ENCODE peak calls at places on chromosomes 16 and 17, in five cellular contexts. S, M, T, J and Z are unnamed samples.

GRCh38 chr17:17641621-17642409 is 39.4 kb upstream of the RAI1 start:
- DNase-seq in J (peak; percentile 91), M (peak; percentile 73), S (no peak), T (peak; percentile 69), Z (peak; percentile 78)

GRCh38 chr17:64638552-64639198 is 23.4 kb downstream of the SMURF2 start:
- DNase-seq in T (no peak), J (peak; percentile 36), S (no peak), M (no peak), Z (peak; percentile 68)

GRCh38 chr16:88530051-88530857 is 39.9 kb upstream of the ZC3H18 start:
- DNase-seq in M (no peak), J (no peak), S (peak; percentile 73), T (no peak), Z (no peak)

GRCh38 chr16:68005786-68006286 is 6.6 kb upstream of the DPEP2 start:
- DNase-seq in M (peak; percentile 43), S (no peak), T (no peak), J (peak; percentile 8), Z (no peak)

GRCh38 chr17:57441270-57441600 is 184.9 kb downstream of the MSI2 start:
- DNase-seq in S (no peak), M (no peak), T (no peak), J (no peak), Z (no peak)

GRCh38 chr16:86573646-86574508 is 4.5 kb upstream of the FOXL1 start:
- DNase-seq in T (no peak), M (no peak), J (no peak), S (no peak), Z (no peak)

GRCh38 chr17:77376795-77377751 is 236.3 kb downstream of the SEC14L1 start:
- DNase-seq in S (no peak), J (peak; percentile 53), T (peak; percentile 58), M (no peak), Z (no peak)

GRCh38 chr17:9862949-9863348 is 37.2 kb downstream of the GLP2R start:
- DNase-seq in J (no peak), S (no peak), M (no peak), T (no peak), Z (no peak)

GRCh38 chr16:62077998-62078397 is 41.8 kb upstream of the CDH8 start:
- DNase-seq in M (peak; percentile 10), S (no peak), T (no peak), J (no peak), Z (peak; percentile 4)

GRCh38 chr16:19766988-19767387 is 48.9 kb downstream of the IQCK start:
- DNase-seq in M (no peak), T (no peak), J (no peak), S (no peak), Z (no peak)

GRCh38 chr17:29589524-29590260 is at the start of gene GIT1:
- DNase-seq in J (peak; percentile 96), T (peak; percentile 89), M (peak; percentile 89), S (peak; percentile 97), Z (peak; percentile 96)

GRCh38 chr16:69276143-69277115 is 34.7 kb upstream of the VPS4A start:
- DNase-seq in S (no peak), T (peak; percentile 58), M (no peak), J (peak; percentile 98), Z (peak; percentile 99)

GRCh38 chr17:41334899-41335298 is 15.7 kb downstream of the KRT33A start:
- DNase-seq in J (no peak), T (no peak), S (no peak), M (no peak), Z (no peak)

GRCh38 chr16:49620158-49620867 is 235.6 kb downstream of the ZNF423 start:
- DNase-seq in T (peak; percentile 84), S (no peak), M (no peak), J (peak; percentile 93), Z (peak; percentile 91)

GRCh38 chr17:72362466-72363335 is 241.9 kb downstream of the SOX9 start:
- DNase-seq in T (no peak), M (no peak), S (no peak), J (peak; percentile 73), Z (peak; percentile 93)

GRCh38 chr16:4426021-4426684 is 485 bp downstream of the DNAJA3 start:
- DNase-seq in S (no peak), J (peak; percentile 48), M (peak; percentile 29), T (no peak), Z (peak; percentile 50)

GRCh38 chr16:57701759-57702371 is 7.3 kb downstream of the DRC7 start:
- DNase-seq in S (peak; percentile 38), T (no peak), J (no peak), M (no peak), Z (no peak)

GRCh38 chr17:67518881-67519280 is 141.8 kb downstream of the PITPNC1 start:
- DNase-seq in T (no peak), S (no peak), J (peak; percentile 94), M (no peak), Z (peak; percentile 78)

GRCh38 chr17:74530751-74531150 is 524 bp downstream of the CD300LB start:
- DNase-seq in M (no peak), J (no peak), T (no peak), S (no peak), Z (no peak)

GRCh38 chr17:78379134-78379497 is 667 bp downstream of the PGS1 start:
- DNase-seq in S (no peak), M (no peak), T (no peak), J (peak; percentile 71), Z (peak; percentile 95)

GRCh38 chr16:1561266-1561665 is 27.8 kb downstream of the TMEM204 start:
- DNase-seq in T (no peak), S (no peak), J (no peak), M (no peak), Z (no peak)

GRCh38 chr16:1563786-1564185 is 30.3 kb downstream of the TMEM204 start:
- DNase-seq in J (no peak), T (no peak), M (no peak), S (peak; percentile 67), Z (no peak)

GRCh38 chr16:1561836-1562235 is 28.4 kb downstream of the TMEM204 start:
- DNase-seq in J (no peak), S (no peak), T (no peak), M (no peak), Z (no peak)

GRCh38 chr16:1565083-1565805 is 31.8 kb downstream of the TMEM204 start:
- DNase-seq in S (peak; percentile 43), J (no peak), M (no peak), T (no peak), Z (no peak)

GRCh38 chr16:1564325-1564724 is 30.9 kb downstream of the TMEM204 start:
- DNase-seq in T (no peak), S (peak; percentile 43), M (no peak), J (no peak), Z (no peak)
- H3K36me3 ChIP-seq in T (peaks cover 19% of the 10 kb centered on the region), S (peaks cover 2% of the 10 kb centered on the region), M (no peaks in the 10 kb centered on the region), J (peaks cover 29% of the 10 kb centered on the region), Z (peaks cover 6% of the 10 kb centered on the region)

GRCh38 chr16:76038097-76038496 is 239.1 kb upstream of the CNTNAP4 start:
- DNase-seq in M (no peak), S (no peak), T (no peak), J (no peak), Z (no peak)

GRCh38 chr16:76035689-76036088 is 241.5 kb upstream of the CNTNAP4 start:
- DNase-seq in M (no peak), S (no peak), J (no peak), T (no peak), Z (no peak)
- H3K9me3 ChIP-seq in M (no peaks in the 10 kb centered on the region), S (no peaks in the 10 kb centered on the region), J (peaks cover 16% of the 10 kb centered on the region), T (peaks cover 29% of the 10 kb centered on the region), Z (no peaks in the 10 kb centered on the region)

GRCh38 chr17:37147301-37147812 is 198.6 kb downstream of the AATF start:
- DNase-seq in J (peak; percentile 8), M (peak; percentile 41), T (no peak), S (no peak), Z (no peak)
- H3K36me3 ChIP-seq in J (peaks cover 90% of the 10 kb centered on the region), M (no peaks in the 10 kb centered on the region), T (peaks cover 18% of the 10 kb centered on the region), S (no peaks in the 10 kb centered on the region), Z (no peaks in the 10 kb centered on the region)

GRCh38 chr17:82957469-82957795 is 117.6 kb upstream of the ZNF750 start:
- DNase-seq in S (no peak), J (no peak), T (no peak), M (no peak), Z (no peak)
- H3K9me3 ChIP-seq in S (no peaks in the 10 kb centered on the region), J (peaks cover 7% of the 10 kb centered on the region), T (peaks cover 39% of the 10 kb centered on the region), M (no peaks in the 10 kb centered on the region), Z (no peaks in the 10 kb centered on the region)

GRCh38 chr17:4083173-4083572 is 59.7 kb downstream of the ZZEF1 start:
- DNase-seq in S (no peak), M (no peak), J (no peak), T (no peak), Z (no peak)
- H3K36me3 ChIP-seq in S (peaks cover 36% of the 10 kb centered on the region), M (peaks cover 11% of the 10 kb centered on the region), J (peaks cover 98% of the 10 kb centered on the region), T (peaks cover 99% of the 10 kb centered on the region), Z (peaks cover 58% of the 10 kb centered on the region)

DNA sequence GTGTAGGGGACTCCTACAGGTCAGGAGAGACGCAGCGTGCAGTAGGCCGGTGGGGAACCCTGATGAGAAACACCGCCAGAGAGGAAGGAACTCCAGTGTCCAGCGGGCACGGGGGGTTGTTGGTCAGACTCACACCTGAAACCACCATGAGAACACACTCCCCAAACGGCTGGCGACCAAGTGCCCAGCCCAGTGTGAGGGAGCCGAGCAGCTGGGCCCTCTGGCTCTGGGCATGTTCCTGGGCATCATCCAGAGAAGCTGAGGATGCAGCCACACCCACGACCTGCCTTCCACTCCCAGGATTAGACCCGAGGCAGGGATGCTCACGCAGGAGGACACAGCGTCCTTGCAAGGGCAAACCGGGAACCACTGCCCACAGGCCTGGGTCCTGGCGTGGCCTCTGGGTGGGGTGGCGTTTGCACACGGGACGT is 108.3 kb upstream of the ZNF750 start:
- DNase-seq in J (no peak), T (peak; percentile 14), M (no peak), S (peak; percentile 55), Z (no peak)
- H3K9me3 ChIP-seq in J (peaks cover 26% of the 10 kb centered on the region), T (peaks cover 56% of the 10 kb centered on the region), M (no peaks in the 10 kb centered on the region), S (peaks cover 16% of the 10 kb centered on the region), Z (no peaks in the 10 kb centered on the region)

GRCh38 chr17:1882836-1883235 is 53.0 kb downstream of the RPA1 start:
- DNase-seq in M (no peak), S (no peak), J (peak; percentile 50), T (no peak), Z (peak; percentile 69)
- H3K36me3 ChIP-seq in M (peaks cover 13% of the 10 kb centered on the region), S (peaks cover 35% of the 10 kb centered on the region), J (peaks cover 77% of the 10 kb centered on the region), T (peaks cover 84% of the 10 kb centered on the region), Z (peaks cover 14% of the 10 kb centered on the region)

GRCh38 chr16:3304370-3304769 is 860 bp downstream of the TIGD7 start:
- DNase-seq in M (no peak), S (no peak), T (no peak), J (peak; percentile 27), Z (peak; percentile 32)
- H3K9me3 ChIP-seq in M (no peaks in the 10 kb centered on the region), S (peaks cover 70% of the 10 kb centered on the region), T (peaks cover 86% of the 10 kb centered on the region), J (peaks cover 49% of the 10 kb centered on the region), Z (peaks cover 9% of the 10 kb centered on the region)